ENCODE peak calls at places on chromosomes 12 and 14, in ten cellular contexts. O, Z, K, V, J, U, D, I, L and X are unnamed samples.

GRCh38 chr12:40970320-40970907 is 217.7 kb upstream of the PDZRN4 start:
- DNase-seq in O (peak), Z (no peak), K (no peak), V (no peak), J (no peak), U (no peak), D (no peak), I (no peak), L (no peak), X (peak)

GRCh38 chr14:91295851-91296796 is 51.6 kb upstream of the GPR68 start:
- DNase-seq in O (no peak), Z (no peak), K (no peak), V (no peak), J (no peak), U (no peak), D (no peak), I (no peak), L (no peak), X (no peak)

GRCh38 chr12:104991565-104992128 is 5.5 kb downstream of the NOPCHAP1 start:
- DNase-seq in O (no peak), Z (no peak), K (no peak), V (no peak), J (no peak), U (no peak), D (no peak), I (no peak), L (no peak), X (no peak)

GRCh38 chr14:89429206-89430091 is 12.4 kb upstream of the FOXN3 start:
- DNase-seq in O (no peak), Z (peak), K (peak), V (no peak), J (no peak), U (no peak), D (no peak), I (no peak), L (no peak), X (no peak)

GRCh38 chr14:37172024-37172869 is at the start of gene SLC25A21:
- DNase-seq in O (peak), Z (peak), K (peak), V (peak), J (no peak), U (peak), D (peak), I (no peak), L (peak), X (peak)

GRCh38 chr12:124742111-124742510 is 121.6 kb downstream of the SCARB1 start:
- DNase-seq in O (no peak), Z (no peak), K (peak), V (no peak), J (no peak), U (no peak), D (no peak), I (no peak), L (peak), X (no peak)

GRCh38 chr12:116915326-116915725 is 4.6 kb downstream of the FBXW8 start:
- DNase-seq in O (no peak), Z (no peak), K (no peak), V (no peak), J (no peak), U (no peak), D (no peak), I (no peak), L (no peak), X (no peak)

GRCh38 chr12:106044773-106045172 is 94.0 kb downstream of the NUAK1 start:
- DNase-seq in O (no peak), Z (peak), K (no peak), V (peak), J (no peak), U (no peak), D (no peak), I (no peak), L (no peak), X (no peak)

GRCh38 chr12:76964784-76965571 is 86.2 kb upstream of the CSRP2 start:
- DNase-seq in O (no peak), Z (no peak), K (no peak), V (no peak), J (no peak), U (no peak), D (no peak), I (no peak), L (no peak), X (peak)

GRCh38 chr14:97379091-97379531 is 581.9 kb downstream of the VRK1 start:
- DNase-seq in O (no peak), Z (no peak), K (no peak), V (no peak), J (no peak), U (no peak), D (no peak), I (peak), L (no peak), X (no peak)

GRCh38 chr14:66405158-66405557 is 81.0 kb upstream of the CCDC196 start:
- DNase-seq in O (no peak), Z (peak), K (peak), V (no peak), J (no peak), U (peak), D (no peak), I (no peak), L (peak), X (no peak)

GRCh38 chr12:49920241-49920914 is 16.7 kb upstream of the FAIM2 start:
- DNase-seq in O (no peak), Z (peak), K (peak), V (peak), J (no peak), U (peak), D (no peak), I (no peak), L (peak), X (peak)

GRCh38 chr12:118299791-118300460 is 72.8 kb downstream of the TAOK3 start:
- DNase-seq in O (no peak), Z (peak), K (no peak), V (no peak), J (no peak), U (peak), D (no peak), I (no peak), L (no peak), X (no peak)

GRCh38 chr14:92408186-92408585 is 85.2 kb downstream of the SLC24A4 start:
- DNase-seq in O (no peak), Z (peak), K (no peak), V (peak), J (no peak), U (peak), D (no peak), I (no peak), L (no peak), X (peak)

GRCh38 chr14:73153272-73153671 is 17.0 kb downstream of the PSEN1 start:
- DNase-seq in O (no peak), Z (no peak), K (no peak), V (peak), J (no peak), U (peak), D (no peak), I (no peak), L (no peak), X (no peak)

GRCh38 chr14:75369506-75369905 is 58.3 kb upstream of the JDP2 start:
- DNase-seq in O (no peak), Z (no peak), K (no peak), V (peak), J (no peak), U (no peak), D (peak), I (no peak), L (no peak), X (no peak)

GRCh38 chr12:13094349-13094748 is 9.1 kb downstream of the GSG1 start:
- DNase-seq in O (no peak), Z (peak), K (no peak), V (peak), J (peak), U (peak), D (no peak), I (no peak), L (no peak), X (peak)

GRCh38 chr12:92987362-92987761 is 58.3 kb upstream of the EEA1 start:
- DNase-seq in O (peak), Z (peak), K (peak), V (peak), J (peak), U (peak), D (no peak), I (no peak), L (peak), X (peak)

GRCh38 chr12:129520736-129521135 is 383.1 kb downstream of the TMEM132D start:
- DNase-seq in O (no peak), Z (no peak), K (no peak), V (no peak), J (no peak), U (no peak), D (no peak), I (no peak), L (no peak), X (peak)
- TF ChIP-seq CTCF in O (no peak), Z (no peak), K (no peak), V (no peak), J (no peak), U (no peak), D (no peak), I (no peak), L (no peak), X (no peak)

DNA sequence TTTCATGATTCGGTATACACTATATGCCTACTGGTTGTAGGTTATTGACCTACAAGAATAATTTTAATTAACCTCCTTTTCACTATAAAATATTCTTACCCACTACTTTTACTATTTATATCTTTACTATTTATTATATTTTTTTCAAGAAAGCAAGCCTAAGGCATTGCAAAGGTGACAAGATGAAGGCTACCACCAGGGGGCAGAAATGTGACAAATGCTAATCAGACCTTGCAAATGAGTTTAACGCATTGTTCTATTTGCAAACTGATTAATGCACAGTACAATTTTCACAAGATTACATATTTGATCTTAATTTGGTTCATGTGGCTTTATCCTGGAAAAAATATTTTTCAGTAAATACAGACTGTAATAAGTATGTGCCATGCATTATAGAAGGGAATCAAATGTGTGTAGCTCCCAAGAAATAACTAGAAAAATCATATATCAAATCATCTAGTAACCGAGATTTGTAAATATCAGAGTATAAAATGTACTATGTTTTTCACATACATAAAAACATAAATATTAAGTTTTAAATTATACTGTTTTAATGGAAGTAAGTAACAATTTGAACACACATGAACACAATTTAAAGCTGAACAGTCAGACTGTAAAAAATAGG is 107.0 kb downstream of the ADAMTS20 start:
- DNase-seq in O (peak), Z (peak), K (peak), V (peak), J (peak), U (peak), D (no peak), I (peak), L (peak), X (peak)
- TF ChIP-seq CTCF in O (peak), Z (peak), K (peak), V (peak), J (peak), U (peak), D (peak), I (peak), L (peak), X (peak)

GRCh38 chr12:115771065-115771464 is 506.4 kb downstream of the MED13L start:
- DNase-seq in O (peak), Z (peak), K (no peak), V (peak), J (no peak), U (no peak), D (no peak), I (no peak), L (no peak), X (peak)
- TF ChIP-seq CTCF in O (peak), Z (peak), K (no peak), V (no peak), J (no peak), U (no peak), D (peak), I (no peak), L (no peak), X (no peak)

GRCh38 chr12:63052696-63053095 is 98.3 kb downstream of the AVPR1A start:
- DNase-seq in O (no peak), Z (no peak), K (no peak), V (no peak), J (no peak), U (no peak), D (no peak), I (no peak), L (no peak), X (no peak)

GRCh38 chr12:63056649-63057048 is 94.4 kb downstream of the AVPR1A start:
- DNase-seq in O (no peak), Z (no peak), K (no peak), V (no peak), J (no peak), U (no peak), D (no peak), I (no peak), L (no peak), X (no peak)
- TF ChIP-seq CTCF in O (no peak), Z (no peak), K (no peak), V (no peak), J (no peak), U (no peak), D (no peak), I (no peak), L (no peak), X (no peak)

GRCh38 chr12:112261559-112261958 is 120.7 kb downstream of the HECTD4 start:
- DNase-seq in O (peak), Z (no peak), K (no peak), V (no peak), J (no peak), U (no peak), D (no peak), I (no peak), L (peak), X (peak)
- TF ChIP-seq CTCF in O (peak), Z (no peak), K (no peak), V (no peak), J (no peak), U (peak), D (peak), I (no peak), L (peak), X (no peak)